ENCODE peak calls at places on chromosomes 16 and 17, in six cellular contexts. R is body of pancreas, I is breast epithelium, S is esophagus squamous epithelium, N is neural progenitor cell, X is hepatocyte. U is an unnamed sample.

GRCh38 chr16:10970065-10970464 is 25.7 kb downstream of the CLEC16A start:
- DNase-seq in S (no peak), N (no peak), X (no peak), I (no peak), R (no peak), U (no peak)

GRCh38 chr17:28514571-28515002 is 8.4 kb downstream of the FOXN1 start:
- DNase-seq in N (no peak), S (no peak), R (no peak), X (no peak), I (no peak), U (peak; percentile 28)

GRCh38 chr16:29014561-29015029 is 29.7 kb downstream of the LAT start:
- DNase-seq in R (no peak), S (no peak), X (no peak), N (no peak), I (no peak), U (no peak)

GRCh38 chr16:85986931-85987749 is 88.2 kb downstream of the IRF8 start:
- DNase-seq in X (no peak), R (no peak), S (no peak), N (peak; percentile 69), I (no peak), U (no peak)

GRCh38 chr16:67454852-67455251 is 23.9 kb downstream of the HSD11B2 start:
- DNase-seq in X (no peak), R (no peak), N (no peak), I (no peak), S (no peak), U (no peak)

GRCh38 chr16:1820096-1820972 is 6.3 kb downstream of the HAGH start:
- DNase-seq in X (no peak), S (no peak), I (no peak), N (no peak), R (no peak), U (no peak)

GRCh38 chr16:71700822-71701221 is 23.7 kb downstream of the PHLPP2 start:
- DNase-seq in X (no peak), I (no peak), N (no peak), S (no peak), R (no peak), U (no peak)

GRCh38 chr17:12665263-12666210 is at the start of gene MYOCD:
- DNase-seq in N (peak; percentile 97), S (no peak), I (no peak), R (no peak), X (peak; percentile 63), U (peak; percentile 80)

GRCh38 chr16:24174504-24174903 is 81.6 kb upstream of the CACNG3 start:
- DNase-seq in X (no peak), N (no peak), I (no peak), S (no peak), R (no peak), U (no peak)

GRCh38 chr17:14904406-14904805 is 360.7 kb downstream of the PMP22 start:
- DNase-seq in R (no peak), X (no peak), I (no peak), N (no peak), S (no peak), U (no peak)

GRCh38 chr17:79969906-79970305 is 65.8 kb downstream of the TBC1D16 start:
- DNase-seq in X (no peak), I (no peak), S (no peak), R (no peak), N (no peak), U (no peak)

GRCh38 chr16:23835390-23836077 is at the start of gene PRKCB:
- DNase-seq in R (peak; percentile 62), I (no peak), N (peak; percentile 98), X (peak; percentile 88), S (peak; percentile 57), U (peak; percentile 87)

GRCh38 chr17:17073627-17074521 is 31.6 kb downstream of the MPRIP start:
- DNase-seq in N (no peak), R (no peak), X (no peak), S (no peak), I (peak; percentile 19), U (no peak)

GRCh38 chr17:82322526-82323453 is 5.4 kb upstream of the CD7 start:
- DNase-seq in N (no peak), I (no peak), X (no peak), S (no peak), R (no peak), U (no peak)

GRCh38 chr17:82327289-82327688 is 6.3 kb downstream of the SECTM1 start:
- DNase-seq in X (no peak), S (no peak), R (no peak), I (no peak), N (peak; percentile 43), U (no peak)

GRCh38 chr17:82325286-82326180 is 8.0 kb downstream of the SECTM1 start:
- DNase-seq in X (no peak), R (no peak), I (no peak), N (no peak), S (no peak), U (no peak)

GRCh38 chr17:82323514-82324234 is 6.3 kb upstream of the CD7 start:
- DNase-seq in I (no peak), N (no peak), X (no peak), S (no peak), R (no peak), U (no peak)

DNA sequence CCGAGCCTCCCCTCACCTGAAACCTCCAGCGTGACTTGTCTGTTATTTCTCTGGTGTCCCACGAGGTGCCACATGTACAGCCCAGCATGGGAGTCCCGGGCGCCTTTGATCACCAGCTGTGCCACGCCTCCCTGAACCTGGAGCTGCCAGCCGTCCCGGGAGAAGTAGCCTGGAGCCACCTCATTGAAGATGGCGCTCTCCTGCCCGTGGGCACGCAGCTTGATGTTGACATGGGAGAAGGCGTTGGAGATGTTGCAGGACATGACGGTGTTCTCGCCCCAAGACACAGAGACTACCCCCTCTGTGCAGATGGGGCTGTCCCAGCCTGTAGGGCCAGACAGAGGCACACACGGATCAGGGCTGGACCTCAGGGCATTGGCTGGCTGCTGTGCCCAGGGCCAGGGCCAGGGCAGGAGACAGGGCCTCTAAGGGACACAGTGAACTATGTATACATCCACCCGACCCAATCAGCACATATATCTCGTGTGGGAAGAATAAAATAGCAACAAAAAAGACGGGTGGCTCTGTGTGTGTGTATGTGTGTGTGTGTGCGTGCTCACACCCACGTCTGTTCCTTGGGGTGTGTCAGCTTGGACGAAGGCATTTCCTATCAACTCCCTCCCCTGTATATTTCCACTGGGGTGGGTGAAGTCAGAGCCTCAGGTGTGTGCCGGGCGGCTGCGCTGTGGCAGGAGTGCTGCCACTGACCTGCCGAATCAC is 7.3 kb upstream of the CD7 start:
- DNase-seq in I (no peak), S (no peak), R (no peak), N (no peak), X (no peak), U (no peak)
- H3K9me3 ChIP-seq in I (no peaks in the 10 kb centered on the region), S (no peaks in the 10 kb centered on the region), R (no peaks in the 10 kb centered on the region), N (no peaks in the 10 kb centered on the region), X (no peaks in the 10 kb centered on the region), U (no peaks in the 10 kb centered on the region)

GRCh38 chr17:64099543-64099942 is 30.4 kb downstream of the ERN1 start:
- DNase-seq in N (peak; percentile 46), I (no peak), X (no peak), R (no peak), S (no peak), U (no peak)
- H3K9me3 ChIP-seq in N (no peaks in the 10 kb centered on the region), I (no peaks in the 10 kb centered on the region), X (no peaks in the 10 kb centered on the region), R (no peaks in the 10 kb centered on the region), S (no peaks in the 10 kb centered on the region), U (no peaks in the 10 kb centered on the region)

GRCh38 chr17:36132421-36132831 is 28.8 kb downstream of the CCL4 start:
- DNase-seq in X (no peak), S (no peak), N (no peak), I (no peak), R (no peak), U (no peak)
- H3K9me3 ChIP-seq in X (no peaks in the 10 kb centered on the region), S (no peaks in the 10 kb centered on the region), N (no peaks in the 10 kb centered on the region), I (no peaks in the 10 kb centered on the region), R (no peaks in the 10 kb centered on the region), U (no peaks in the 10 kb centered on the region)

GRCh38 chr17:9911089-9911488 is 6.0 kb upstream of the RCVRN start:
- DNase-seq in S (no peak), X (no peak), R (no peak), I (no peak), N (no peak), U (no peak)

GRCh38 chr17:9916108-9916507 is 11.0 kb upstream of the RCVRN start:
- DNase-seq in I (no peak), X (no peak), S (no peak), N (no peak), R (no peak), U (no peak)

GRCh38 chr17:9908649-9909042 is 3.6 kb upstream of the RCVRN start:
- DNase-seq in S (no peak), I (no peak), N (no peak), X (no peak), R (no peak), U (no peak)

GRCh38 chr17:9913476-9913875 is 8.4 kb upstream of the RCVRN start:
- DNase-seq in R (no peak), X (no peak), I (no peak), S (no peak), N (no peak), U (no peak)

GRCh38 chr17:9912146-9913099 is 7.4 kb upstream of the RCVRN start:
- DNase-seq in X (no peak), S (no peak), N (no peak), I (no peak), R (no peak), U (no peak)
- H3K9me3 ChIP-seq in X (no peaks in the 10 kb centered on the region), S (no peaks in the 10 kb centered on the region), N (no peaks in the 10 kb centered on the region), I (no peaks in the 10 kb centered on the region), R (no peaks in the 10 kb centered on the region), U (no peaks in the 10 kb centered on the region)

DNA sequence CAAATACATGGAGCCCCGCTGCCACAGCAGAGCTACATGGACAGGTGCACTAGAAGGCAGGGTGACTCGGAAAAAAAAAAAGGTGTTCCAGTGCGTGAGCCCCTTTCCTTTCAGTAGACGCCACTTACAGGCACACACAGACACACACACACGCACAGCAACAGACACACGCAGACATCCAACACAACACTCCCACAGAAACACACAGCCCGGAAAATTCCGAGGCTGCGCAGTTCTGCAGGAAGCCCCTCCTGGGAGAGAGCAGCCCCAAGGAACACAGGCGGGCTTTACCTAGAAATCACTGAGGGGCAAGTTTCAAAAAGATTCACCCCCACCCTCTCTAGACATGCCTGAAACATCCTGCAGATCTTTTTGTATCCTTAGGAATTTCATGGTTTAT is 136.0 kb upstream of the WSB1 start:
- DNase-seq in N (no peak), R (no peak), I (no peak), X (no peak), S (no peak), U (no peak)
- H3K9me3 ChIP-seq in N (peaks cover 21% of the 10 kb centered on the region), R (no peaks in the 10 kb centered on the region), I (no peaks in the 10 kb centered on the region), X (no peaks in the 10 kb centered on the region), S (no peaks in the 10 kb centered on the region), U (peaks cover 7% of the 10 kb centered on the region)

GRCh38 chr17:42709561-42709960 is 27.2 kb downstream of the CNTNAP1 start:
- DNase-seq in N (no peak), I (no peak), S (no peak), R (no peak), X (no peak), U (no peak)
- H3K9me3 ChIP-seq in N (no peaks in the 10 kb centered on the region), I (no peaks in the 10 kb centered on the region), S (no peaks in the 10 kb centered on the region), R (no peaks in the 10 kb centered on the region), X (no peaks in the 10 kb centered on the region), U (no peaks in the 10 kb centered on the region)